ENCODE peak calls at places on chromosomes 6 and 20, in seven cellular contexts. G is glutamatergic neuron, B is GM10248, H is BJ, N is PC-3, V is progenitor cell of endocrine pancreas, L is cardiac fibroblast. Y is an unnamed sample.

GRCh38 chr20:4740774-4741431 is 19.2 kb downstream of the PRND start:
- DNase-seq in N (peak), L (peak), H (no peak), G (peak), V (peak), B (peak), Y (no peak)

GRCh38 chr20:23200914-23201313 is 114.8 kb upstream of the CD93 start:
- DNase-seq in G (no peak), N (peak), V (peak), L (peak), B (peak), H (no peak), Y (no peak)

GRCh38 chr20:63655249-63655648 is 2.0 kb upstream of the STMN3 start:
- DNase-seq in G (no peak), V (no peak), L (no peak), B (no peak), H (no peak), N (no peak), Y (no peak)

GRCh38 chr6:105804436-105804835 is 281.7 kb upstream of the PRDM1 start:
- DNase-seq in V (no peak), L (no peak), B (no peak), N (peak), H (peak), G (no peak), Y (no peak)

GRCh38 chr20:57657537-57658446 is 37.6 kb upstream of the ZBP1 start:
- DNase-seq in L (no peak), N (no peak), V (no peak), G (peak), B (peak), H (no peak), Y (no peak)

GRCh38 chr20:61159940-61160688 is 91.9 kb upstream of the CDH4 start:
- DNase-seq in B (no peak), V (no peak), G (no peak), L (no peak), N (no peak), H (no peak), Y (no peak)

GRCh38 chr20:31704225-31705119 is 18.2 kb downstream of the BCL2L1 start:
- DNase-seq in B (no peak), N (peak), V (peak), L (peak), G (no peak), H (no peak), Y (no peak)

GRCh38 chr20:50142812-50143211 is 10.7 kb downstream of the PEDS1 start:
- DNase-seq in N (no peak), B (no peak), V (no peak), G (no peak), H (no peak), L (no peak), Y (no peak)

GRCh38 chr20:58405504-58406291 is 16.7 kb downstream of the VAPB start:
- DNase-seq in L (peak), B (no peak), G (no peak), N (no peak), H (no peak), V (no peak), Y (no peak)

GRCh38 chr6:56984374-56984773 is 29.5 kb downstream of the BEND6 start:
- DNase-seq in B (no peak), N (no peak), L (peak), H (no peak), G (no peak), V (no peak), Y (no peak)

GRCh38 chr20:25076731-25077609 is 5.0 kb downstream of the VSX1 start:
- DNase-seq in N (peak), V (peak), L (peak), H (no peak), B (no peak), G (no peak), Y (no peak)

GRCh38 chr6:5764401-5764955 is 242.2 kb downstream of the NRN1 start:
- DNase-seq in B (peak), V (no peak), H (no peak), G (no peak), N (no peak), L (peak), Y (peak)

GRCh38 chr6:95364016-95364604 is 213.2 kb upstream of the MANEA start:
- DNase-seq in G (no peak), L (peak), V (no peak), B (peak), N (peak), H (no peak), Y (no peak)

GRCh38 chr20:49948809-49949507 is 12.8 kb downstream of the RNF114 start:
- DNase-seq in V (no peak), N (peak), L (peak), G (no peak), B (no peak), H (peak), Y (no peak)

GRCh38 chr20:49475979-49476378 is 6.5 kb downstream of the KCNB1 start:
- DNase-seq in L (peak), H (no peak), N (no peak), B (no peak), G (no peak), V (no peak), Y (no peak)

GRCh38 chr6:67248077-67248476 is 1387.0 kb upstream of the ADGRB3 start:
- DNase-seq in N (no peak), H (no peak), B (no peak), V (no peak), L (no peak), G (no peak), Y (no peak)

GRCh38 chr6:34358389-34358906 is 34.0 kb downstream of the NUDT3 start:
- DNase-seq in V (no peak), G (peak), N (peak), H (no peak), B (no peak), L (peak), Y (no peak)

GRCh38 chr6:44247338-44248302 is 719 bp downstream of the HSP90AB1 start:
- DNase-seq in B (no peak), N (peak), G (peak), H (no peak), L (peak), V (peak), Y (peak)

GRCh38 chr6:35090734-35091133 is 50.4 kb downstream of the TCP11 start:
- DNase-seq in V (no peak), N (no peak), G (peak), B (no peak), H (no peak), L (no peak), Y (no peak)

GRCh38 chr6:7617954-7618764 is 28.2 kb downstream of the SNRNP48 start:
- DNase-seq in V (no peak), B (no peak), N (peak), L (peak), H (peak), G (no peak), Y (peak)

GRCh38 chr6:55528624-55529023 is 50.4 kb downstream of the HMGCLL1 start:
- DNase-seq in N (peak), L (peak), B (peak), H (no peak), G (no peak), V (no peak), Y (no peak)

GRCh38 chr20:55424968-55425367 is 580.4 kb downstream of the CBLN4 start:
- DNase-seq in H (no peak), B (no peak), L (no peak), G (no peak), V (no peak), N (no peak), Y (no peak)

GRCh38 chr20:62309947-62310756 is 7.4 kb downstream of the ADRM1 start:
- DNase-seq in B (no peak), G (no peak), N (no peak), L (no peak), V (no peak), H (no peak), Y (no peak)

GRCh38 chr6:27138837-27139752 is 108.4 kb upstream of the PRSS16 start:
- DNase-seq in N (no peak), L (peak), H (no peak), V (no peak), B (peak), G (peak), Y (no peak)

GRCh38 chr20:60115452-60115851 is 157.2 kb downstream of the CDH26 start:
- DNase-seq in G (no peak), N (no peak), V (no peak), H (no peak), L (no peak), B (no peak), Y (no peak)

GRCh38 chr20:62448038-62448437 is 20.7 kb upstream of the RBBP8NL start:
- DNase-seq in N (no peak), H (no peak), B (no peak), V (no peak), G (no peak), L (no peak), Y (no peak)

GRCh38 chr6:79257381-79258205 is 23.1 kb upstream of the HMGN3 start:
- DNase-seq in G (no peak), B (no peak), N (peak), H (no peak), L (peak), V (no peak), Y (no peak)

GRCh38 chr6:152313542-152314482 is 323.4 kb downstream of the SYNE1 start:
- DNase-seq in G (no peak), L (peak), B (no peak), V (no peak), N (no peak), H (no peak), Y (no peak)

GRCh38 chr20:62516345-62516744 is 40.5 kb upstream of the GATA5 start:
- DNase-seq in H (no peak), G (no peak), L (no peak), B (no peak), N (peak), V (no peak), Y (no peak)

GRCh38 chr20:61297491-61297890 is 45.4 kb downstream of the CDH4 start:
- DNase-seq in V (no peak), N (no peak), H (no peak), L (no peak), G (no peak), B (no peak), Y (no peak)

GRCh38 chr20:45407067-45407745 is 883 bp upstream of the DBNDD2 start:
- DNase-seq in L (peak), V (peak), B (no peak), H (no peak), G (peak), N (no peak), Y (peak)

GRCh38 chr6:90198758-90199425 is 97.8 kb downstream of the BACH2 start:
- DNase-seq in H (no peak), L (no peak), G (no peak), N (no peak), V (no peak), B (no peak), Y (no peak)

GRCh38 chr20:37228111-37228510 is 33.5 kb downstream of the GHRH start:
- DNase-seq in G (no peak), B (no peak), N (no peak), L (no peak), H (no peak), V (no peak), Y (no peak)

GRCh38 chr6:15987569-15987968 is 141.3 kb upstream of the MYLIP start:
- DNase-seq in G (no peak), N (peak), V (no peak), L (peak), H (no peak), B (no peak), Y (no peak)

GRCh38 chr6:111583221-111583620 is 22.5 kb downstream of the TRAF3IP2 start:
- DNase-seq in N (no peak), H (no peak), G (no peak), V (no peak), L (no peak), B (no peak), Y (no peak)

GRCh38 chr6:111579816-111580215 is 25.9 kb downstream of the TRAF3IP2 start:
- DNase-seq in G (no peak), V (no peak), L (no peak), B (no peak), H (no peak), N (no peak), Y (no peak)

GRCh38 chr6:111580401-111580800 is 25.3 kb downstream of the TRAF3IP2 start:
- DNase-seq in N (no peak), V (no peak), G (no peak), B (no peak), H (no peak), L (no peak), Y (no peak)

GRCh38 chr6:111581957-111582356 is 23.7 kb downstream of the TRAF3IP2 start:
- DNase-seq in B (no peak), G (no peak), H (no peak), L (no peak), N (no peak), V (no peak), Y (no peak)

DNA sequence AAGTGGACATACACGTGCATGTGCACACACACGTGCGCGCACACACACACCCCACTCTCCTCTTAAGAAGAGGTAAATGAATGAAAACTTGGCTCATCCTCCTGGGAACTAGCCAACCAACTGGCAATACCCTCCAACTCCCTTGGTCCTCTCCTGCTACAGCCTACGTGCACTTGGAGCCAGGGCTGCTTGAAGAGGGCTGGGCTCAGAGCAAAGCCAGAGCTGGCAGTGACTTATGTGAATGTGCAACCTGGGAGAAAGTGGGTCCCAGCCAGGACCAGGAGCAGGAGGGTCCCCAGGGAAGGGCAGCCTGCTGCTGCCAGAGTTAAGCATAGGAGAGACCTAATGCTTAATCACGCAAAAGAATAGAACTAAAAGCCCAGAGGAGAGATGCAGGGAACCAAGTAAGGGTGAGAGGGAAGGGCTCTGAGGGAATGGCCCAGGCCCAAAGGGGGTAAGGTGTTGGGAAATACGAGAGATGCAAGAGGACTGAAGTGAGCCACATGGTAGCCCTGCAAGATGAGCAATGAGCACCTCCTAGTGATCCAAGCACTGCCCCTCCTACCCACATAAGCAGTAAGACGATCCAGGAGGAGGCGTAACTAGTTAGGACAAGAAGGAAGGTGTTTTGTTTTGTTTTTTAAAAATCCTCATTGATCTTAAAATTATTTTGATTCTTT is 24.7 kb downstream of the TRAF3IP2 start:
- DNase-seq in G (no peak), L (peak), N (no peak), H (no peak), B (no peak), V (no peak), Y (peak)
- TF ChIP-seq CTCF in G (no peak), L (no peak), N (no peak), H (no peak), B (no peak), V (no peak), Y (no peak)

DNA sequence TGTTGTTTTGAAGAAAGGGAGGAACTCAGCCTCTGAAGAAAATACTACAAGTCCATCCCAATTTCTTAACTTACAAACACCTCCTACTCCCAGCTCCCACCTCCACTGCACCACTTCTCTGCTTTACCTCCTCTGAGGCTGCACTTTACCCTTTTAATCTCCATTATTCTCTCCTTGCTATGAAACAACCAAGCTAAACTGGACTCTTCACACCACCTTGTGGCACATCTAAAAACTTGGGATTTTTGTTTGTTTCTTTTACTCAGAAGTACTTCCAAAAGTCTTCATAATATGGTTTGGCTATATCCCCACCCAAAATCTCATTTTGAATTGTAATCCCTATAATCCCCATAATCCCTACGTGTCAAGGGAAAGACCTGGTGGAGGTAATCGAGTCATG is 142.2 kb downstream of the MOXD1 start:
- DNase-seq in H (no peak), N (peak), G (no peak), L (peak), B (no peak), V (no peak), Y (no peak)
- TF ChIP-seq CTCF in H (peak), N (peak), G (no peak), L (peak), B (no peak), V (peak), Y (no peak)

GRCh38 chr6:97726378-97726777 is 443.4 kb upstream of the MMS22L start:
- DNase-seq in N (peak), L (no peak), B (no peak), G (peak), H (no peak), V (no peak), Y (no peak)
- TF ChIP-seq CTCF in N (no peak), L (no peak), B (no peak), G (no peak), H (no peak), V (peak), Y (no peak)

DNA sequence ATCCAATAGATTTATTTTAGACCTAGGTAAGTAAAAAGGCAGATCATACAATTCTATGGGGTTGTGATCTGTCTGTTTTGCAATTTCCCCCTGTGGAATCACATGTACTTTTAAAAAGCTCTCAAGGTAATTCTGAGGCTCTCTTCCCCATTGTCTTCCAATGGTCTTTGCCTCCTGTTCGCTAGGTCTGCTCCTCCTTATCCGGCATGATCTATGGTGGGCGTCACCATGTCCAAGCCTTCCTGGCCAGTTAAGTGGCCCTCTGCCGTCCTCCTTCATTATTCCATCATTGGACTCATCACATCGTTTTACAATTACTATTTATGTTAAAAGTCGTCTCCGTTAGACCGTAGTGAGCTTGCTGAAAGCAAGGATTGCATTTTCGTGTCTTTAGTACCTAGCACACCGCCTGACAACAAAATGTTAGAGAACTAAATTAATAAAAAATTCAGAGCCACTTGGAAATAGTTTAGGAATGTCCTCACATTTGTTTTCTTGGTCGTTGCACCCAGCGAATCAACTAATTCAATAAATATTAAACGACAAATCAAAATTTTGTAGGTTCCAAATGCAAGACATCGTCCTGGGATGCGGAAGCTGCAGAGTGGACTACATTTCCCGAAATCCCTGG is 2.2 kb upstream of the STXBP5 start:
- DNase-seq in N (no peak), V (no peak), G (peak), H (no peak), L (peak), B (peak), Y (no peak)
- TF ChIP-seq CTCF in N (no peak), V (no peak), G (no peak), H (no peak), L (no peak), B (no peak), Y (no peak)

GRCh38 chr6:62971976-62972658 is 239.2 kb upstream of the FKBP1C start:
- DNase-seq in B (no peak), H (no peak), G (no peak), L (no peak), N (no peak), V (no peak), Y (no peak)
- TF ChIP-seq CTCF in B (no peak), H (no peak), G (no peak), L (no peak), N (no peak), V (no peak), Y (no peak)